ENCODE peak calls at places on chromosomes 6 and 20, in seven cellular contexts. A is heart left ventricle, H is GM23338, X is cardiac muscle cell, F is astrocyte, E is fibroblast of mammary gland, N is sigmoid colon. U is an unnamed sample.

GRCh38 chr6:12296255-12296573 is 6.1 kb downstream of the EDN1 start:
- DNase-seq in A (no peak), H (no peak), X (no peak), F (peak), E (peak), N (no peak), U (no peak)

GRCh38 chr6:37583261-37583660 is 83.6 kb upstream of the CCDC167 start:
- DNase-seq in A (no peak), H (no peak), X (no peak), F (no peak), E (no peak), N (no peak), U (no peak)

GRCh38 chr6:53192590-53193232 is 44.1 kb upstream of the GCM1 start:
- DNase-seq in A (no peak), H (peak), X (no peak), F (no peak), E (no peak), N (no peak), U (peak)

GRCh38 chr6:147131728-147132127 is 72.5 kb upstream of the STXBP5 start:
- DNase-seq in A (no peak), H (peak), X (no peak), F (peak), E (peak), N (no peak), U (no peak)

GRCh38 chr20:46130534-46130933 is 12.4 kb downstream of the CD40 start:
- DNase-seq in A (no peak), H (no peak), X (no peak), F (no peak), E (no peak), N (peak), U (no peak)

GRCh38 chr20:13468166-13468565 is 170.6 kb downstream of the TASP1 start:
- DNase-seq in A (no peak), H (no peak), X (no peak), F (peak), E (no peak), N (no peak), U (no peak)

GRCh38 chr6:126261792-126262421 is 78.0 kb upstream of the CENPW start:
- DNase-seq in A (no peak), H (peak), X (no peak), F (no peak), E (no peak), N (no peak), U (no peak)

GRCh38 chr6:155177369-155177961 is 86.3 kb upstream of the CLDN20 start:
- DNase-seq in A (no peak), H (peak), X (peak), F (peak), E (peak), N (no peak), U (no peak)

GRCh38 chr6:167709196-167709595 is 117.5 kb upstream of the AFDN start:
- DNase-seq in A (no peak), H (no peak), X (no peak), F (no peak), E (no peak), N (no peak), U (no peak)

DNA sequence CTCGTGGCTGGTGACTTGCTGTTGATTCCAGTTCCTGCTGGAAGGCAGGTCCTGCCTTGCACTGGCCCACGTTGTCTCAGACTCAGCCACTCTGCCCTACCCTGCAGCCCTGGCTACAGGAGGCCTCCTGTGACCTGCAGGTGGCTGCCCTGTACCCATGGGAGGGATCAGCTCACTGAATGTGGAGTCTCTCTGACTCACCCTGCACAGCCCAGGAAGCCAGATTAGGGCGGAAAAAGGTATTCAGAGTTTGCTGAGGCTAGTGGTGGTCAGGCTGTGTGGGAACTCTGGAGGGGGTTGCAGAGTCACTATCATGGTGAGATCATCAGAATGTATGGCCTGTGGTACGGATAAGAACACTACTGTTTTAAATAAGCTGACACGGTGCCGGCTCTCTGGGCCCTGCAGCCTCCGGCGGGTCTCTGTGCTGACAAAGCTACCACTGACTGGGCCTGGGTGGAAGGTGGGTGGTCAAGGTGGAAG is 24.7 kb upstream of the PYGB start:
- DNase-seq in A (no peak), H (peak), X (no peak), F (peak), E (peak), N (no peak), U (no peak)
- TF ChIP-seq CTCF in A (no peak), H (no peak), X (peak), F (no peak), E (peak), N (no peak), U (no peak)

GRCh38 chr6:72622094-72622540 is 253 bp downstream of the KCNQ5 start:
- DNase-seq in A (no peak), H (peak), X (peak), F (no peak), E (no peak), N (no peak), U (no peak)
- TF ChIP-seq CTCF in A (no peak), H (no peak), X (peak), F (no peak), E (no peak), N (no peak), U (peak)

GRCh38 chr20:59526242-59527225 is 77.8 kb upstream of the PHACTR3 start:
- DNase-seq in A (no peak), H (peak), X (peak), F (no peak), E (no peak), N (no peak), U (no peak)
- TF ChIP-seq CTCF in A (no peak), H (peak), X (peak), F (peak), E (no peak), N (no peak), U (peak)

GRCh38 chr6:19873031-19873430 is 35.9 kb downstream of the ID4 start:
- DNase-seq in A (no peak), H (peak), X (no peak), F (no peak), E (peak), N (no peak), U (no peak)
- TF ChIP-seq CTCF in A (no peak), H (peak), X (peak), F (peak), E (no peak), N (no peak), U (peak)

U was measured in LNCaP clone FGC.